ENCODE peak calls at places on chromosomes 6 and 20, in five cellular contexts. K is HepG2, D is K562, J is GM12878, Q is SK-N-SH. T is an unnamed sample.

GRCh38 chr6:142013286-142013685 is 119.4 kb upstream of the GJE1 start:
- DNase-seq in J (no peak), K (no peak), D (no peak), Q (no peak), T (peak; percentile 92)

GRCh38 chr6:148867851-148868250 is 121.0 kb downstream of the UST start:
- DNase-seq in K (no peak), Q (no peak), D (no peak), J (no peak), T (peak; percentile 49)

GRCh38 chr6:46010771-46011170 is 4.9 kb downstream of the CLIC5 start:
- DNase-seq in Q (no peak), K (no peak), D (no peak), J (no peak), T (no peak)

GRCh38 chr6:20868397-20869185 is 334.3 kb downstream of the CDKAL1 start:
- DNase-seq in D (no peak), J (no peak), K (no peak), Q (peak; percentile 24), T (no peak)

GRCh38 chr20:33791959-33792597 is 19.1 kb upstream of the CHMP4B start:
- DNase-seq in K (peak; percentile 61), D (peak; percentile 77), J (no peak), Q (peak; percentile 87), T (peak; percentile 37)

GRCh38 chr6:31068738-31069340 is 43.5 kb downstream of the C6orf15 start:
- DNase-seq in J (no peak), K (peak; percentile 73), D (peak; percentile 87), Q (peak; percentile 86), T (peak; percentile 83)

GRCh38 chr6:29850011-29850553 is 22.5 kb downstream of the HLA-G start:
- DNase-seq in Q (no peak), J (no peak), K (no peak), D (peak; percentile 57), T (no peak)

GRCh38 chr6:130434174-130434873 is 68.5 kb downstream of the TMEM200A start:
- DNase-seq in K (no peak), Q (no peak), D (no peak), J (no peak), T (peak; percentile 73)

GRCh38 chr6:155528982-155529453 is 73.4 kb upstream of the NOX3 start:
- DNase-seq in D (no peak), Q (no peak), J (no peak), K (peak; percentile 95), T (peak; percentile 94)

GRCh38 chr6:31559958-31560696 is 12.0 kb upstream of the LTA start:
- DNase-seq in J (peak; percentile 88), K (no peak), Q (no peak), D (peak; percentile 70), T (peak; percentile 52)

GRCh38 chr6:55578537-55579363 is at the start of gene HMGCLL1:
- DNase-seq in J (no peak), Q (peak; percentile 74), D (no peak), K (no peak), T (no peak)
- TF ChIP-seq MXI1 in J (no peak), Q (no peak), D (no peak), K (no peak), T (no peak)

GRCh38 chr20:53881362-53881761 is 189.0 kb downstream of the BCAS1 start:
- DNase-seq in K (no peak), Q (no peak), J (no peak), D (no peak), T (no peak)
- TF ChIP-seq MXI1 in K (no peak), Q (no peak), J (no peak), D (no peak), T (no peak)

GRCh38 chr6:116595247-116595646 is 21.0 kb upstream of the RSPH4A start:
- DNase-seq in K (no peak), J (no peak), Q (no peak), D (no peak), T (no peak)
- TF ChIP-seq MXI1 in K (no peak), J (no peak), Q (no peak), D (no peak), T (no peak)

DNA sequence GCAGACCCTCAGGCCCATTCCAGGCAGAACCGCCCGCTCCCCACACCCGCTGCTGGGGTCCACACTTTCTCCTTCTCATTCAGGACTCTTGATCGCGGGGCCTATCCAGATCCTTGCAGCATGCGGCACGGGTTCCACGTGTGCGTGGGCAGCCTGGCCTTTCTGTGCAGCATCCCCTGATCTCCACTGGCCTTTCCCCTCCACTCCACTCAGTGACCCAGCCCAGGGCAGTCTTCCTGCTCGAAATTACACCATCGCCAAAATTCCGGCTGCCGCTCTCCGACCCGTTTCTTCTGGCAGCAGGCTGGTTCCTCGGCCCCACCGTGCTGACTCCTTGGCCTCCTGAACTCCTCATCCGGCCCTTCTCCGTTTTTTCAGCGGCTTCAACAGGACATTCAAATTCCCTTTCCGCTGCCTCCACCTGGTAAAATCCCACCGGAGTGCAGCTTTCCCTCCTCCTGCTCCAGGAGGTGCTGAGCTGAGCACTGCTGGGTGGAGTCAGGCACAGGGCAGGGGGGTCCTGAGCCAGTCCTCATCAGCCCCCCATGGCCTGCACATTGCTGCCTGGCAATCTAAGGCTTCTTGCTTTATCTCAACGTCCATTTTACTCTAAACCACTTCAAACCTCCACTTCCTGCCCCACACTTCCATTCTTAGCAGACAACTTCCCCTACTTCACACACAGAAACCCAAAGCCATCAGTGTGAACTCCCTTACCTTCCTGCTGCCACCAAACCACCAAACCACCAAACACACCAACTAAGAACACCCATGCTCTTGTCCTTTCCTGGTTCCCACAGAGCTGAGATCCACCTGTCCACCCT is 9.0 kb downstream of the SFT2D1 start:
- DNase-seq in K (no peak), Q (no peak), J (peak; percentile 73), D (no peak), T (no peak)
- TF ChIP-seq MXI1 in K (no peak), Q (no peak), J (no peak), D (no peak), T (no peak)

DNA sequence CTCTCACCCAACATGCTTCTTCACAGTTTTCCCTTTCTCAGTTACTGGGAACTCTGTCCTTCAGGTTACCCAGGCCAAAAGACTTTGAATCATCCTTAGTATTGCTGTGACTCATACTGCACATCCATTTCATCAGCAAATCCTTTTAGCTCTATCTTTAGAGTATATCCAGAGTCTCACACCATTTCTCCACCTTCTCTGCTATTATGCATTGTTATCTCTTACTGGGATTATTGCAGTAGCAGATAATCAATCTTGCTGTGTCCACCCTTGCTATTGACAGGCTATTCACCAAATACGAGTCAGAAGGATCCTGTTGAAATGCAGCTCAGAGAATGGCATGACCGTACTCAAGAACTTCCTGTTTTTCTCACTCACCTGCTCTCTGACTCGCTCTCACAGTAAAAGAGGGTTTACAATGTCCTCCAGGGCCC is 57.3 kb downstream of the BCKDHB start:
- DNase-seq in Q (no peak), J (peak; percentile 27), D (no peak), K (peak; percentile 26), T (peak; percentile 87)
- TF ChIP-seq MXI1 in Q (no peak), J (no peak), D (no peak), K (no peak), T (no peak)

GRCh38 chr20:63622732-63623131 is 4.2 kb downstream of the GMEB2 start:
- DNase-seq in K (no peak), D (no peak), J (no peak), Q (no peak), T (no peak)
- TF ChIP-seq MXI1 in K (no peak), D (no peak), J (no peak), Q (no peak), T (no peak)

GRCh38 chr6:23522751-23523527 is 603.1 kb upstream of the NRSN1 start:
- DNase-seq in D (no peak), K (no peak), Q (peak; percentile 45), J (no peak), T (no peak)

GRCh38 chr6:23518294-23518693 is 607.7 kb upstream of the NRSN1 start:
- DNase-seq in D (no peak), K (no peak), J (no peak), Q (no peak), T (no peak)

GRCh38 chr6:23526519-23526918 is 599.5 kb upstream of the NRSN1 start:
- DNase-seq in D (no peak), J (no peak), Q (no peak), K (no peak), T (peak; percentile 23)

GRCh38 chr6:23524556-23524955 is 601.5 kb upstream of the NRSN1 start:
- DNase-seq in Q (no peak), K (no peak), J (no peak), D (no peak), T (no peak)

DNA sequence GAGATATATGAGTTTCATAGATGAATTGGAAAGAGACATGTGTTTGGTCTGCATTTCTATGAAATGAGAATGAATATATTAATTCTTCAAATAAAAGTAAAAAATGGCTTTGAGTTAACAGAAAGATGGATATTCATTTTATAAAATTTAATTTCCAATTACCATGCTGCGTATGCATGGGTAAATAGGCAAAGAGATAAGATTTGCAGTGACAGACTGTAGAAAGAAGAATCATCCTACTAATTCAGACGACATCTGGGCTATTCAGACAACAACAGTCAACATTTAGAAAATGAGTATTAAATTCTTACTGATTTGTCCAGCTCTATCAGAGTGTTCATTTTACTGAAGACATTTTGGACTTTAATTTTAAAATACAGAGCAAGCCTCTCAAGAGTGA is 602.2 kb upstream of the NRSN1 start:
- DNase-seq in Q (peak; percentile 16), K (no peak), D (no peak), J (no peak), T (no peak)
- TF ChIP-seq MXI1 in Q (peak; percentile 18), K (no peak), D (no peak), J (no peak), T (no peak)